ENCODE peak calls at places on chromosomes 11 and 22, in five cellular contexts. J is left ventricle myocardium inferior; R is thoracic aorta; Q is CD4-positive, alpha-beta T cell; M is stomach. U is an unnamed sample.

GRCh38 chr11:63274776-63275175 is 31.4 kb upstream of the SLC22A25 start:
- DNase-seq in J (no peak), R (no peak), Q (no peak), M (no peak), U (no peak)

GRCh38 chr11:126212089-126212660 is 593 bp downstream of the FAM118B start:
- DNase-seq in J (no peak), R (no peak), Q (no peak), M (no peak), U (peak)

GRCh38 chr22:22099194-22099486 is 116.6 kb upstream of the TOP3B start:
- DNase-seq in J (no peak), R (no peak), Q (no peak), M (no peak), U (no peak)

GRCh38 chr22:49979587-49980264 is 19.2 kb downstream of the PIM3 start:
- DNase-seq in J (no peak), R (no peak), Q (no peak), M (peak), U (peak)

GRCh38 chr11:46987183-46987582 is 50.6 kb downstream of the CSTPP1 start:
- DNase-seq in J (no peak), R (no peak), Q (no peak), M (no peak), U (no peak)

GRCh38 chr11:131302831-131303230 is 67.6 kb upstream of the NTM start:
- DNase-seq in J (no peak), R (no peak), Q (no peak), M (no peak), U (no peak)

GRCh38 chr22:17974703-17975372 is 49.5 kb downstream of the MICAL3 start:
- DNase-seq in J (no peak), R (no peak), Q (no peak), M (no peak), U (no peak)

GRCh38 chr22:48827228-48827810 is 1000.4 kb downstream of the BRD1 start:
- DNase-seq in J (no peak), R (no peak), Q (no peak), M (no peak), U (no peak)

GRCh38 chr11:35144103-35144741 is 5.3 kb downstream of the CD44 start:
- DNase-seq in J (no peak), R (no peak), Q (no peak), M (peak), U (no peak)

GRCh38 chr11:94652735-94653284 is 85.6 kb downstream of the PIWIL4 start:
- DNase-seq in J (no peak), R (no peak), Q (no peak), M (no peak), U (no peak)

GRCh38 chr11:119160151-119160550 is 8.4 kb upstream of the NLRX1 start:
- DNase-seq in J (no peak), R (no peak), Q (no peak), M (no peak), U (no peak)

GRCh38 chr22:46593211-46593676 is 26.9 kb upstream of the GRAMD4 start:
- DNase-seq in J (no peak), R (no peak), Q (no peak), M (no peak), U (no peak)

GRCh38 chr11:27535103-27535502 is 28.5 kb upstream of the LIN7C start:
- DNase-seq in J (no peak), R (no peak), Q (no peak), M (no peak), U (no peak)

GRCh38 chr11:4181780-4182721 is 87.5 kb downstream of the RRM1 start:
- DNase-seq in J (peak), R (no peak), Q (no peak), M (peak), U (peak)

GRCh38 chr22:38655532-38656255 is 498 bp downstream of the FAM227A start:
- DNase-seq in J (no peak), R (no peak), Q (no peak), M (no peak), U (peak)

GRCh38 chr11:82007536-82007935 is 726.1 kb downstream of the FAM181B start:
- DNase-seq in J (no peak), R (no peak), Q (no peak), M (no peak), U (no peak)

GRCh38 chr22:43796567-43796966 is 15.5 kb downstream of the EFCAB6 start:
- DNase-seq in J (no peak), R (no peak), Q (no peak), M (no peak), U (no peak)

GRCh38 chr11:44760917-44761545 is 34.3 kb downstream of the TSPAN18 start:
- DNase-seq in J (no peak), R (peak), Q (no peak), M (peak), U (peak)

GRCh38 chr22:39360674-39361413 is 11.1 kb downstream of the SYNGR1 start:
- DNase-seq in J (no peak), R (no peak), Q (no peak), M (no peak), U (no peak)

GRCh38 chr11:69356703-69357457 is 62.9 kb downstream of the MYEOV start:
- DNase-seq in J (no peak), R (no peak), Q (no peak), M (peak), U (no peak)

GRCh38 chr11:6911946-6912345 is 8.9 kb upstream of the OR2D3 start:
- DNase-seq in J (no peak), R (no peak), Q (no peak), M (no peak), U (no peak)

GRCh38 chr11:69481393-69481844 is at the start of gene LINC01488:
- DNase-seq in J (peak), R (no peak), Q (no peak), M (no peak), U (no peak)

GRCh38 chr22:24186892-24187670 is 5.8 kb downstream of the SUSD2 start:
- DNase-seq in J (no peak), R (no peak), Q (no peak), M (no peak), U (no peak)

GRCh38 chr11:3890806-3891205 is 35.3 kb downstream of the STIM1 start:
- DNase-seq in J (no peak), R (no peak), Q (no peak), M (no peak), U (no peak)

GRCh38 chr11:91560434-91560833 is 664.2 kb upstream of the FAT3 start:
- DNase-seq in J (no peak), R (no peak), Q (no peak), M (no peak), U (no peak)

GRCh38 chr11:72391638-72392423 is 42.5 kb downstream of the CLPB start:
- DNase-seq in J (no peak), R (no peak), Q (no peak), M (no peak), U (no peak)

GRCh38 chr11:67627788-67628624 is 1.7 kb downstream of the NUDT8 start:
- DNase-seq in J (no peak), R (no peak), Q (no peak), M (no peak), U (no peak)

GRCh38 chr22:24406322-24407277 is 20.8 kb upstream of the ADORA2A start:
- DNase-seq in J (no peak), R (no peak), Q (no peak), M (no peak), U (no peak)

GRCh38 chr22:22691716-22692701 is 47.6 kb downstream of the GGTLC2 start:
- DNase-seq in J (no peak), R (no peak), Q (no peak), M (no peak), U (no peak)

GRCh38 chr22:49211176-49211575 is 616.5 kb downstream of the BRD1 start:
- DNase-seq in J (peak), R (no peak), Q (no peak), M (no peak), U (peak)

GRCh38 chr11:9004310-9004945 is 627 bp upstream of the NRIP3 start:
- DNase-seq in J (no peak), R (no peak), Q (no peak), M (no peak), U (peak)

GRCh38 chr22:35189559-35189958 is 67.7 kb upstream of the HMGXB4 start:
- DNase-seq in J (no peak), R (no peak), Q (no peak), M (no peak), U (no peak)

GRCh38 chr22:17867160-17867785 is 93.0 kb upstream of the BID start:
- DNase-seq in J (peak), R (no peak), Q (no peak), M (no peak), U (no peak)

GRCh38 chr22:42724062-42724461 is 3.4 kb upstream of the A4GALT start:
- DNase-seq in J (no peak), R (no peak), Q (no peak), M (no peak), U (no peak)

GRCh38 chr11:76443254-76443935 is 1.4 kb upstream of the EMSY start:
- DNase-seq in J (no peak), R (no peak), Q (no peak), M (no peak), U (no peak)
- H3K27ac ChIP-seq in J (peak), R (no peak), Q (no peak), M (peak), U (peak)

GRCh38 chr11:17076517-17077239 is 789 bp downstream of the RPS13 start:
- DNase-seq in J (no peak), R (no peak), Q (peak), M (no peak), U (peak)
- H3K27ac ChIP-seq in J (peak), R (peak), Q (peak), M (peak), U (peak)

GRCh38 chr11:75652936-75653335 is 15.9 kb downstream of the MAP6 start:
- DNase-seq in J (no peak), R (no peak), Q (no peak), M (no peak), U (no peak)
- H3K27ac ChIP-seq in J (no peak), R (no peak), Q (no peak), M (no peak), U (no peak)

GRCh38 chr11:64998690-64999431 is 2.1 kb upstream of the BATF2 start:
- DNase-seq in J (no peak), R (no peak), Q (no peak), M (no peak), U (no peak)
- H3K27ac ChIP-seq in J (no peak), R (no peak), Q (no peak), M (no peak), U (no peak)

U was measured in SJCRH30.